ENCODE peak calls at places on chromosome 11, in four cellular contexts. One of them, this sample, is unnamed. For H3K4me1, the result is how much of the 10 kb centered on the place peaks cover.

GRCh38 chr11:118437046-118437735 is 899 bp downstream of the KMT2A start:
- DNase-seq in neuronal stem cell: peak
- DNase-seq in endothelial cell of umbilical vein: peak
- DNase-seq in IMR-90: peak
- DNase-seq in this sample: peak

GRCh38 chr11:133929401-133930052 is 27.2 kb downstream of the IGSF9B start:
- DNase-seq in endothelial cell of umbilical vein: no peak
- DNase-seq in neuronal stem cell: no peak
- DNase-seq in IMR-90: no peak
- DNase-seq in this sample: no peak

GRCh38 chr11:129681344-129682114 is 134.1 kb upstream of the TMEM45B start:
- DNase-seq in IMR-90: no peak
- DNase-seq in neuronal stem cell: no peak
- DNase-seq in endothelial cell of umbilical vein: no peak
- DNase-seq in this sample: no peak

GRCh38 chr11:77095551-77096490 is 6.8 kb upstream of the OMP start:
- DNase-seq in IMR-90: no peak
- DNase-seq in neuronal stem cell: no peak
- DNase-seq in endothelial cell of umbilical vein: no peak
- DNase-seq in this sample: peak

GRCh38 chr11:2940166-2940929 is 11.1 kb upstream of the PHLDA2 start:
- DNase-seq in endothelial cell of umbilical vein: no peak
- DNase-seq in IMR-90: no peak
- DNase-seq in neuronal stem cell: no peak
- DNase-seq in this sample: peak

GRCh38 chr11:116217006-116217405 is 555.8 kb downstream of the BUD13 start:
- DNase-seq in IMR-90: peak
- DNase-seq in neuronal stem cell: no peak
- DNase-seq in endothelial cell of umbilical vein: peak
- DNase-seq in this sample: peak

GRCh38 chr11:111177037-111177988 is 68.2 kb upstream of the POU2AF2 start:
- DNase-seq in neuronal stem cell: no peak
- DNase-seq in IMR-90: no peak
- DNase-seq in endothelial cell of umbilical vein: no peak
- DNase-seq in this sample: no peak

GRCh38 chr11:116033931-116034553 is 529.8 kb upstream of the CADM1 start:
- DNase-seq in IMR-90: no peak
- DNase-seq in neuronal stem cell: no peak
- DNase-seq in endothelial cell of umbilical vein: no peak
- DNase-seq in this sample: no peak

GRCh38 chr11:12224537-12224893 is 114.1 kb downstream of the MICAL2 start:
- DNase-seq in endothelial cell of umbilical vein: peak
- DNase-seq in neuronal stem cell: no peak
- DNase-seq in IMR-90: peak
- DNase-seq in this sample: peak

GRCh38 chr11:96045622-96046456 is 121.9 kb upstream of the MTMR2 start:
- DNase-seq in neuronal stem cell: no peak
- DNase-seq in IMR-90: peak
- DNase-seq in endothelial cell of umbilical vein: peak
- DNase-seq in this sample: no peak

GRCh38 chr11:61361686-61362541 is at the start of the genes CYB561A3 and TMEM138:
- DNase-seq in endothelial cell of umbilical vein: peak
- DNase-seq in neuronal stem cell: peak
- DNase-seq in IMR-90: peak
- DNase-seq in this sample: peak

GRCh38 chr11:61358566-61358965 is 3.1 kb downstream of the CYB561A3 start:
- DNase-seq in neuronal stem cell: no peak
- DNase-seq in endothelial cell of umbilical vein: no peak
- DNase-seq in IMR-90: no peak
- DNase-seq in this sample: no peak

GRCh38 chr11:61359541-61359940 is 2.1 kb downstream of the CYB561A3 start:
- DNase-seq in neuronal stem cell: no peak
- DNase-seq in endothelial cell of umbilical vein: peak
- DNase-seq in IMR-90: no peak
- DNase-seq in this sample: peak

GRCh38 chr11:61362542-61362875 is 335 bp downstream of the TMEM138 start:
- DNase-seq in IMR-90: peak
- DNase-seq in neuronal stem cell: no peak
- DNase-seq in endothelial cell of umbilical vein: no peak
- DNase-seq in this sample: peak

DNA sequence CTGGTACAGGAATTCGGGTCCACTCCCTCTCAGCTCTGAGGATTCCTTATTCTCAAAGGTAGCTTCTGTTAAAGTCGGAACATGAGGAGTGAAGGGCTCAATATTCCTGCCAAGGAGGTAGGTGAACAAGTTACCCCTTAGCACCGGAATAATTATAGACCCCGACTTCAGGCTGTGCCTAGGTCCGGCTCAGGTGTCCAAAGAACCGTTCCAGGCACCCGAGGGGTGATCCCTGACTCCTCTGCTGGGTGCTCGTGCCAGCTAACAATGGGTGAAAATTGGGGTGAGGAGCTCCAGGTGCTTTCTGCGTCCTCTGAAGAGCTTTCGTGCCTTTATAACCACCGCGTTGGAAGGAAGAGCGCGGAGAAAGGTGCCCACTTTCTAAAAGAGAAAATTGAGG is 445 bp downstream of the CYB561A3 start:
- DNase-seq in neuronal stem cell: no peak
- DNase-seq in endothelial cell of umbilical vein: no peak
- DNase-seq in IMR-90: no peak
- DNase-seq in this sample: no peak
- H3K27ac ChIP-seq in neuronal stem cell: peak
- H3K27ac ChIP-seq in endothelial cell of umbilical vein: peak
- H3K27ac ChIP-seq in IMR-90: peak
- H3K27ac ChIP-seq in this sample: peak

GRCh38 chr11:79702303-79702702 is 261.5 kb upstream of the TENM4 start:
- DNase-seq in neuronal stem cell: no peak
- DNase-seq in endothelial cell of umbilical vein: no peak
- DNase-seq in IMR-90: no peak
- DNase-seq in this sample: no peak

GRCh38 chr11:79708319-79708928 is 267.6 kb upstream of the TENM4 start:
- DNase-seq in IMR-90: peak
- DNase-seq in endothelial cell of umbilical vein: no peak
- DNase-seq in neuronal stem cell: peak
- DNase-seq in this sample: peak

DNA sequence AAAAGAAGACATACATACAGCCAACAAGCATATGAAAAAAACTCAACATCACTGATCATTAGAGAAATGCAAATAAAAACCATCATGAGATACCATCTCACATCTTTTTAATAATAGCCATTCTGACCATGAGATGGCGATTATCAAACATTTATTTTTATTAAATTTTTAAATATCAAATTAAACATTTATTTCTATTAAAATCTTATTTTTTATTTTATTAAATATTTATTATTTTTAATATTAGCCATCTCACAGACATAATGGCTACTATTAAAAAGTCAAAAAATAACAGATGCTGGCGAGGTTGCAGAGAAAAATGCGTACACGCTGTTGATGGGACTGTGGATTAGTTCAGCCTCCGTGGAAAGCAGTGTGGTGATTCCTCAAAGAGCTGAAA is 264.8 kb upstream of the TENM4 start:
- DNase-seq in IMR-90: no peak
- DNase-seq in neuronal stem cell: no peak
- DNase-seq in endothelial cell of umbilical vein: no peak
- DNase-seq in this sample: no peak
- H3K9ac ChIP-seq in IMR-90: no peak
- H3K9ac ChIP-seq in neuronal stem cell: no peak
- H3K9ac ChIP-seq in endothelial cell of umbilical vein: no peak
- H3K9ac ChIP-seq in this sample: no peak

GRCh38 chr11:35087648-35088047 is 51.3 kb upstream of the CD44 start:
- DNase-seq in neuronal stem cell: no peak
- DNase-seq in IMR-90: peak
- DNase-seq in endothelial cell of umbilical vein: peak
- DNase-seq in this sample: no peak
- H3K4me1 ChIP-seq in neuronal stem cell: under half
- H3K4me1 ChIP-seq in IMR-90: under half
- H3K4me1 ChIP-seq in endothelial cell of umbilical vein: under half
- H3K4me1 ChIP-seq in this sample: under half

GRCh38 chr11:36360833-36361232 is 64.7 kb downstream of the PRR5L start:
- DNase-seq in IMR-90: no peak
- DNase-seq in endothelial cell of umbilical vein: no peak
- DNase-seq in neuronal stem cell: no peak
- DNase-seq in this sample: no peak
- H3K27ac ChIP-seq in IMR-90: no peak
- H3K27ac ChIP-seq in endothelial cell of umbilical vein: no peak
- H3K27ac ChIP-seq in neuronal stem cell: no peak
- H3K27ac ChIP-seq in this sample: no peak

This sample was measured in colonic mucosa.